ENCODE peak calls at places on chromosome 1, in ten cellular contexts. V is neural crest cell, G is RWPE1, U is adrenal gland, R is stomach, I is transverse colon, H is HFF-Myc, O is tibial artery, K is suprapubic skin, W is pancreas. S is an unnamed sample.

GRCh38 chr1:183609313-183609712 is 19.1 kb upstream of the NCF2 start:
- DNase-seq in O (peak; percentile 91), V (no peak), H (no peak), U (peak; percentile 35), W (no peak), G (no peak), I (peak; percentile 39), R (peak; percentile 28), K (no peak), S (peak; percentile 87)

GRCh38 chr1:209335090-209335692 is 248.3 kb upstream of the CAMK1G start:
- DNase-seq in H (no peak), W (no peak), K (no peak), I (no peak), V (peak; percentile 49), G (peak; percentile 48), O (no peak), U (peak; percentile 23), R (peak; percentile 28), S (no peak)

GRCh38 chr1:64882574-64883255 is 83.6 kb downstream of the JAK1 start:
- DNase-seq in U (no peak), V (no peak), W (no peak), K (no peak), R (no peak), H (no peak), G (no peak), I (no peak), O (no peak), S (no peak)

GRCh38 chr1:186536272-186536905 is 75.5 kb upstream of the PDC start:
- DNase-seq in W (no peak), V (no peak), K (no peak), H (no peak), U (no peak), R (no peak), I (no peak), G (no peak), O (no peak), S (no peak)

GRCh38 chr1:108962681-108963051 is 618 bp downstream of the CLCC1 start:
- DNase-seq in V (no peak), O (peak; percentile 25), W (peak; percentile 36), U (peak; percentile 28), R (peak; percentile 65), G (no peak), I (peak; percentile 68), K (peak; percentile 68), H (no peak), S (no peak)

GRCh38 chr1:19670787-19671186 is 6.1 kb downstream of the HTR6 start:
- DNase-seq in W (no peak), U (no peak), H (no peak), K (no peak), V (no peak), G (no peak), R (no peak), I (no peak), O (no peak), S (no peak)

GRCh38 chr1:182235604-182235951 is 156.0 kb downstream of the GLUL start:
- DNase-seq in O (no peak), I (no peak), U (no peak), H (no peak), G (no peak), W (no peak), R (no peak), K (no peak), V (no peak), S (no peak)

GRCh38 chr1:53281180-53281579 is 42.9 kb upstream of the MAGOH start:
- DNase-seq in R (no peak), K (no peak), G (no peak), V (no peak), W (no peak), H (no peak), I (no peak), U (no peak), O (no peak), S (no peak)

GRCh38 chr1:214415131-214415530 is 134.2 kb downstream of the SMYD2 start:
- DNase-seq in G (no peak), I (no peak), K (no peak), W (no peak), U (no peak), R (no peak), O (no peak), H (no peak), V (no peak), S (no peak)

GRCh38 chr1:203968728-203969127 is 104.2 kb upstream of the SOX13 start:
- DNase-seq in R (no peak), I (no peak), G (no peak), H (no peak), O (no peak), V (no peak), U (no peak), K (peak; percentile 65), W (no peak), S (no peak)

GRCh38 chr1:247681288-247681897 is 1.9 kb upstream of the OR13G1 start:
- DNase-seq in U (peak; percentile 17), W (peak; percentile 22), R (peak; percentile 42), V (peak; percentile 52), I (peak; percentile 48), H (peak; percentile 4), G (peak; percentile 1), K (peak; percentile 52), O (peak; percentile 22), S (peak; percentile 48)

GRCh38 chr1:178151831-178152230 is 57.9 kb downstream of the RASAL2 start:
- DNase-seq in U (no peak), V (no peak), W (no peak), I (no peak), K (no peak), G (no peak), R (no peak), H (no peak), O (no peak), S (no peak)

GRCh38 chr1:84286071-84286470 is 15.4 kb upstream of the SAMD13 start:
- DNase-seq in G (no peak), R (no peak), K (no peak), O (no peak), H (no peak), W (no peak), V (no peak), I (no peak), U (no peak), S (no peak)

GRCh38 chr1:84294751-84295150 is 6.8 kb upstream of the SAMD13 start:
- DNase-seq in O (no peak), U (no peak), I (no peak), W (no peak), G (no peak), H (no peak), K (no peak), R (no peak), V (no peak), S (no peak)

GRCh38 chr1:84289169-84289785 is 12.2 kb upstream of the SAMD13 start:
- DNase-seq in I (no peak), V (no peak), O (no peak), G (no peak), R (peak; percentile 59), W (no peak), K (no peak), U (no peak), H (no peak), S (no peak)

GRCh38 chr1:84297546-84298244 is 3.8 kb upstream of the SAMD13 start:
- DNase-seq in V (no peak), O (no peak), K (no peak), H (no peak), U (no peak), R (no peak), I (no peak), G (no peak), W (no peak), S (no peak)

GRCh38 chr1:84291882-84292655 is 9.4 kb upstream of the SAMD13 start:
- DNase-seq in R (no peak), V (no peak), U (no peak), H (no peak), W (no peak), G (no peak), I (no peak), K (no peak), O (no peak), S (no peak)
- TF ChIP-seq CTCF in R (no peak), V (no peak), U (no peak), H (no peak), W (no peak), G (no peak), I (no peak), K (no peak), O (no peak), S (no peak)

DNA sequence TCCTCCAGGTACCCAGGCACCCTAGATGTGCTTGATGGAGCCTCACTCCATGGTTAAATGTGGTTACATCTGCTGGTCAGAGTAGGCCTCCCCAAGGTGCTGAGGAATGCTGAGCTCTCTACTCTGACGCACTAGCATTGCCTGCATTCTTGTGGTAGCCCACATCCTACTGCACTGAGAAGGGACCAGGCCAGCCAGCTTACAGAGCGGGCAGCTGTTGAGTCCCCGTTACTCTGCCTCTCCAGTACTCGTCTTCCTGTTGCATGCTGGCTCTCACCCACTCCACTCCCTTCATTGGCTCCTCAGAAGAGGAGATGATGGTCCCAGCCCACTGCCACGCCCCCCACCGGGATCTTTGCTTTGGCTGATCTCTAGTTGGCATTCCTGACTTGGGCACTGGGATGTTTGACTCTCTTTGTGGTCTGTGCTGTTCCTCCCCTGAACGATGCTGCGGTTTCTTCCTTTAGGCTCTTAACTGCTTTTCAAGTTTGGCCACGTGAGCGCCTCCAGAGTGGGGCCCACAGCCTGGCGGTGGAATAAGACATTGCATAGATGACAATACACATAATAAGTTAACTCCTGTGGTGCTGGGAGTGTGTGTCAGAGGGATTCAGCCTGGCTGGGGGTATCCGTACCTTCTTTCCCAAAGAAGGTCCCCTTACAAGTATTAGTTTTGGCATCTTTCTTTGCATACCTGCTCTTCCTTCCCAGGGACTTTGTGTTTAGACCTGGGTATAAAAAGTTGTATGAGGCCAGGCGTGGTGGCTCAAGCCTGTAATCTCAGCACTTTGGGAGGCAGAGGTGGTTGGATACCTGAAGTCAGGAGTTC is 18.6 kb downstream of the AZIN2 start:
- DNase-seq in O (peak; percentile 28), G (peak; percentile 94), V (no peak), H (peak; percentile 100), K (no peak), I (peak; percentile 63), U (no peak), W (no peak), R (peak; percentile 34), S (no peak)
- TF ChIP-seq CTCF in O (peak; percentile 14), G (no peak), V (no peak), H (peak; percentile 60), K (no peak), I (peak; percentile 32), U (no peak), W (no peak), R (no peak), S (peak; percentile 37)

DNA sequence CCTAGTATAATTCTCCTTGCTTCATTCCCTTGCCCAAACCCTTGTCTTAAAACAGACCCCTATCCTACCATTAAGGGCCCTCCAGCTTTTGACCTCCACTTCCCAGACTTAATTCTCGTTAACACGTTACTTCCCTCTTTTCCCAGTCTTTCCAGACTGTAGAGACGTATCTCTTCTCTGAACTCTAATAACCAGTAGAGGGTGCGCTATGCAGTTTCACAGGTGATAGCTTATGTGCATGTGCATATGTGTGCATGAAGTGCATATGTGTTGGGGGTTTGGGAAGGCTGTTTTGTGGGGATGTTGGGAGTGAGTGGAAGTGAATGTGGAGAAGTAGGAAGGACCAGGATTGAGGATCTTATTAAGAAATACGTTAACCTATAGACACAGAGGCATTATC is 78.1 kb upstream of the CCDC190 start:
- DNase-seq in W (no peak), I (no peak), K (no peak), H (no peak), V (no peak), U (no peak), R (no peak), O (no peak), G (no peak), S (no peak)
- TF ChIP-seq CTCF in W (no peak), I (no peak), K (no peak), H (no peak), V (no peak), U (no peak), R (no peak), O (no peak), G (no peak), S (no peak)

GRCh38 chr1:43383449-43383848 is 6.2 kb downstream of the MED8 start:
- DNase-seq in I (no peak), U (no peak), H (no peak), O (no peak), K (no peak), V (no peak), W (no peak), R (no peak), G (no peak), S (no peak)
- TF ChIP-seq CTCF in I (peak; percentile 17), U (no peak), H (peak; percentile 17), O (no peak), K (no peak), V (peak; percentile 25), W (no peak), R (no peak), G (no peak), S (no peak)

S was measured in CD14-positive monocyte.